ENCODE peak calls at places on chromosomes 2 and 18, in six cellular contexts. P is cardiac fibroblast; W is GM20000; N is progenitor cell of endocrine pancreas; I is Peyer's patch; Z is stimulated activated CD4-positive, alpha-beta T cell treated with anti-CD3 and anti-CD28 coated beads, Interleukin-12 subunit alpha, Interleukin-12 subunit beta, amount 100 ng/mL, for 24 hours. S is an unnamed sample.

GRCh38 chr2:195710407-195710806 is 53.4 kb downstream of the SLC39A10 start:
- DNase-seq in P (peak), W (no peak), N (no peak), I (no peak), Z (no peak), S (peak)

GRCh38 chr2:28751956-28752607 is 452 bp downstream of the PPP1CB start:
- DNase-seq in P (no peak), W (peak), N (no peak), I (peak), Z (peak), S (no peak)

GRCh38 chr2:38095996-38096861 is 20.3 kb upstream of the CYP1B1 start:
- DNase-seq in P (peak), W (no peak), N (peak), I (no peak), Z (no peak), S (no peak)

GRCh38 chr2:20609349-20609994 is 41.4 kb downstream of the HS1BP3 start:
- DNase-seq in P (peak), W (no peak), N (no peak), I (no peak), Z (no peak), S (no peak)

GRCh38 chr18:32093523-32093922 is 1.8 kb downstream of the RNF138 start:
- DNase-seq in P (peak), W (peak), N (no peak), I (no peak), Z (no peak), S (no peak)

GRCh38 chr2:98025481-98026037 is 29.8 kb upstream of the TMEM131 start:
- DNase-seq in P (no peak), W (no peak), N (no peak), I (no peak), Z (no peak), S (no peak)

GRCh38 chr2:21070322-21071257 is 26.7 kb upstream of the APOB start:
- DNase-seq in P (no peak), W (no peak), N (no peak), I (no peak), Z (no peak), S (no peak)

GRCh38 chr2:86570069-86570468 is 6.8 kb upstream of the CHMP3 start:
- DNase-seq in P (peak), W (no peak), N (no peak), I (no peak), Z (no peak), S (no peak)

GRCh38 chr18:3794537-3795348 is 344.8 kb downstream of the TGIF1 start:
- DNase-seq in P (peak), W (no peak), N (no peak), I (no peak), Z (no peak), S (no peak)

GRCh38 chr2:9991221-9991620 is 39.7 kb downstream of the GRHL1 start:
- DNase-seq in P (no peak), W (no peak), N (no peak), I (no peak), Z (no peak), S (no peak)

GRCh38 chr2:74242354-74243071 is 44.1 kb downstream of the MTHFD2 start:
- DNase-seq in P (no peak), W (no peak), N (no peak), I (no peak), Z (no peak), S (no peak)

GRCh38 chr2:62344472-62344871 is 148.6 kb downstream of the B3GNT2 start:
- DNase-seq in P (no peak), W (no peak), N (no peak), I (no peak), Z (no peak), S (no peak)

GRCh38 chr18:63236990-63237389 is 82.6 kb downstream of the BCL2 start:
- DNase-seq in P (no peak), W (no peak), N (no peak), I (peak), Z (no peak), S (no peak)

GRCh38 chr2:136246086-136246669 is 128.2 kb upstream of the CXCR4 start:
- DNase-seq in P (peak), W (no peak), N (no peak), I (peak), Z (no peak), S (peak)

GRCh38 chr2:96691022-96691612 is 48.6 kb downstream of the FER1L5 start:
- DNase-seq in P (no peak), W (no peak), N (no peak), I (no peak), Z (no peak), S (no peak)

GRCh38 chr2:196587739-196588138 is 51.8 kb upstream of the CCDC150 start:
- DNase-seq in P (no peak), W (no peak), N (no peak), I (no peak), Z (no peak), S (no peak)

GRCh38 chr2:161586517-161587167 is 37.6 kb upstream of the SLC4A10 start:
- DNase-seq in P (peak), W (peak), N (no peak), I (no peak), Z (no peak), S (no peak)

GRCh38 chr2:185245806-185246205 is 492.8 kb upstream of the FSIP2 start:
- DNase-seq in P (no peak), W (no peak), N (no peak), I (no peak), Z (no peak), S (no peak)

S was measured in foreskin melanocyte.